ENCODE peak calls at places on chromosomes 11 and 22, in six cellular contexts. P is OCI-LY7, O is neural crest cell, X is neural progenitor cell, A is cardiac fibroblast, C is cardiac muscle cell. T is an unnamed sample.

GRCh38 chr22:43126506-43127165 is 16.1 kb downstream of the BIK start:
- DNase-seq in C (no peak), P (no peak), X (no peak), A (peak; percentile 85), O (no peak), T (no peak)

GRCh38 chr11:115618428-115618827 is 114.2 kb upstream of the CADM1 start:
- DNase-seq in O (no peak), C (no peak), X (no peak), A (no peak), P (no peak), T (no peak)

GRCh38 chr22:50048066-50048765 is 9.9 kb downstream of the TTLL8 start:
- DNase-seq in C (no peak), O (no peak), A (no peak), P (no peak), X (no peak), T (no peak)

GRCh38 chr22:31148516-31148915 is 8.2 kb upstream of the PLA2G3 start:
- DNase-seq in A (peak; percentile 71), C (no peak), X (no peak), P (no peak), O (no peak), T (no peak)

GRCh38 chr22:39940757-39941305 is 19.4 kb upstream of the TMA7B start:
- DNase-seq in O (no peak), X (no peak), P (peak; percentile 39), A (no peak), C (no peak), T (no peak)

GRCh38 chr22:39206491-39206890 is 38.3 kb downstream of the PDGFB start:
- DNase-seq in O (no peak), A (no peak), C (no peak), P (no peak), X (no peak), T (no peak)

GRCh38 chr11:32891657-32892354 is 805 bp upstream of the QSER1 start:
- DNase-seq in P (no peak), X (no peak), O (no peak), C (no peak), A (no peak), T (no peak)

GRCh38 chr11:73340164-73340563 is 32.1 kb downstream of the ARHGEF17 start:
- DNase-seq in X (no peak), C (no peak), P (no peak), O (no peak), A (no peak), T (no peak)

GRCh38 chr11:45817191-45817590 is 12.2 kb downstream of the SLC35C1 start:
- DNase-seq in A (no peak), C (no peak), P (peak; percentile 62), X (no peak), O (no peak), T (no peak)

GRCh38 chr11:121467965-121468364 is 15.2 kb upstream of the SORL1-AS1 start:
- DNase-seq in C (no peak), O (no peak), P (no peak), X (no peak), A (no peak), T (no peak)

GRCh38 chr11:70099578-70100282 is 21.6 kb downstream of the ANO1 start:
- DNase-seq in X (no peak), C (no peak), P (no peak), O (no peak), A (no peak), T (no peak)

GRCh38 chr22:19942886-19943664 is 1.5 kb upstream of the TXNRD2 start:
- DNase-seq in C (peak; percentile 29), P (peak; percentile 54), X (peak; percentile 40), O (no peak), A (peak; percentile 95), T (no peak)

GRCh38 chr11:76606102-76606793 is 64.3 kb downstream of the LRRC32 start:
- DNase-seq in C (no peak), A (no peak), O (no peak), P (no peak), X (no peak), T (no peak)

GRCh38 chr22:45125198-45125597 is 38.5 kb upstream of the NUP50 start:
- DNase-seq in O (no peak), X (peak; percentile 39), A (peak; percentile 50), P (no peak), C (no peak), T (no peak)

GRCh38 chr11:110713469-110713776 is 1.2 kb upstream of the ARHGAP20 start:
- DNase-seq in O (no peak), A (no peak), X (no peak), P (no peak), C (no peak), T (no peak)

GRCh38 chr11:4095509-4096230 is 1.1 kb downstream of the RRM1 start:
- DNase-seq in A (peak; percentile 87), X (no peak), C (no peak), P (peak; percentile 55), O (no peak), T (no peak)

GRCh38 chr11:3223932-3224729 is 5.5 kb upstream of the MRGPRG start:
- DNase-seq in P (no peak), O (no peak), X (peak; percentile 34), C (no peak), A (no peak), T (no peak)

GRCh38 chr11:131977854-131978253 is 607.4 kb downstream of the NTM start:
- DNase-seq in A (peak; percentile 78), P (no peak), O (no peak), X (no peak), C (no peak), T (no peak)

GRCh38 chr11:45089845-45090499 is 56.5 kb upstream of the PRDM11 start:
- DNase-seq in X (peak; percentile 63), A (peak; percentile 68), P (peak; percentile 37), C (no peak), O (no peak), T (no peak)

GRCh38 chr11:26688701-26689100 is 33.2 kb downstream of the SLC5A12 start:
- DNase-seq in A (peak; percentile 20), X (no peak), C (no peak), P (no peak), O (no peak), T (no peak)

GRCh38 chr11:32420937-32421532 is 14.3 kb downstream of the WT1 start:
- DNase-seq in A (peak; percentile 47), C (no peak), P (peak; percentile 4), O (no peak), X (no peak), T (no peak)

GRCh38 chr11:92838655-92839334 is 130.7 kb upstream of the MTNR1B start:
- DNase-seq in P (no peak), O (no peak), X (peak; percentile 56), A (no peak), C (peak; percentile 68), T (no peak)

GRCh38 chr11:35944503-35945136 is 758 bp downstream of the LDLRAD3 start:
- DNase-seq in C (peak; percentile 15), P (no peak), A (no peak), O (no peak), X (peak; percentile 33), T (no peak)

GRCh38 chr11:1086171-1087102 is 11.8 kb downstream of the MUC2 start:
- DNase-seq in A (no peak), X (no peak), O (no peak), P (no peak), C (no peak), T (no peak)

GRCh38 chr11:1087961-1088926 is 13.6 kb downstream of the MUC2 start:
- DNase-seq in P (no peak), A (no peak), X (no peak), O (no peak), C (no peak), T (no peak)

GRCh38 chr11:1088927-1089737 is 14.5 kb downstream of the MUC2 start:
- DNase-seq in P (no peak), X (no peak), C (no peak), O (no peak), A (no peak), T (no peak)

GRCh38 chr11:1085440-1086170 is 10.9 kb downstream of the MUC2 start:
- DNase-seq in A (no peak), X (no peak), C (no peak), P (no peak), O (no peak), T (no peak)

GRCh38 chr11:1087279-1087960 is 12.7 kb downstream of the MUC2 start:
- DNase-seq in O (no peak), C (no peak), P (no peak), X (no peak), A (no peak), T (no peak)
- TF ChIP-seq CTCF in O (no peak), C (no peak), P (no peak), X (no peak), A (no peak), T (no peak)

DNA sequence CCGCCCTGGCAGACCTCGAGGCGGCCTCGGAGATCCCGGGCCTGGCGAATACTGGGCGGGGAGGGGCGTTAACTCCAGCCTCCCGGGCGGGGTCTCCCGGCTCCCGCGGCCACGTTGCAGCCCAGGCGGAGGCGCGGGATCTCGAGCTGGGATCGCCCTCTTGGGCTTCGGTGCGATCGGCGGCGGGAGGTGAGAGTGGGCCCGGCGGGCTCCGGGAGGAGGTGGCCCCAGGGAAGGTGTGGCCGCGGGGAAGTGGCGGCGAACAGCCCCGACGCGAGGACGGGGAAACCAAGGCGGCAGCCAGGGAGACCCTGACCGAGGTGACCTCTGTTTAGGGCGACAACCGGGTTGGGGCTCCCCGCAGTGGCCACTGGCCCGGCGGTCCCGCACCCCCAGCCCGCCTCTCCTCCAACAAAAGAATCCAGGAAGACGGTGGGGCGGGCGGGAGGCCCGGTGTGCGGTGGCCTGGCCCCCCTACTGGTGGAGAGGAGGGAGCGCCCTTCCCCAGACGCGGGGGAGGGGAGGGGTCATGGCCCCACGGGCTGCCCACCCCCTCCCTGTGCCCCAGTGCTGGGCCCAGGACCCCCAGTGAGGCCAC is at the start of gene PHETA2:
- DNase-seq in C (peak; percentile 14), P (no peak), O (no peak), A (peak; percentile 53), X (peak; percentile 32), T (no peak)
- TF ChIP-seq CTCF in C (peak; percentile 42), P (peak; percentile 34), O (peak; percentile 57), A (peak; percentile 55), X (peak; percentile 18), T (no peak)

DNA sequence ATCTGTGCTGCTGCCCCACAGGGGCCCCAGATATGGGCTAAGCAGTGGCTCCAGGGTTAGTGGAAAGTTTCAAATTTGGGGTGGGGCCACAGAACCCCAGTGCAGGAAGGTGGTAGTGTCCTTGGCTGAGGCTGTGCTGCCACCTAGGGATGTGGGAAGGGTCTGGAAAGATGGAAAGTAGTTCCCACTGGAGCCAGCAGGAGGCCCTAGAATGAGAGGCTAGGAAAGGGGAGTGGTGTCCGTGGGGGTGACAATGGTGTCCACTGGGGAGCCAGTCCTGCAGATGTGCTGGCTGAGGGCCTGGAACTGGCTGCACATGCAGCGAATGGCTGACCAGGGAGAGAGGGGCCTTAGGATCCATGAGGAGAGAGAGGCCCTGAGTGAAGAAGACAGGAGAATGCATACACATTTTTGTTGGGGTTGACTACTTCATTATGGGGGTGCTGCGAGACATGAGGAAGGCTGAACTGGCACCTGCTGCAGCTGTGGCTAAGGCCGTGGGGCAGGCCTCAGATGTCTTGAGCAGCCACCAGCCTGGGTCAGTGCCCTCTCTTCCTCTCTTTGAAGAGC is 21.1 kb downstream of the RFPL3 start:
- DNase-seq in C (peak; percentile 45), O (peak; percentile 54), P (peak; percentile 10), X (peak; percentile 85), A (peak; percentile 41), T (no peak)
- TF ChIP-seq CTCF in C (peak; percentile 67), O (peak; percentile 65), P (peak; percentile 65), X (peak; percentile 97), A (peak; percentile 70), T (no peak)

DNA sequence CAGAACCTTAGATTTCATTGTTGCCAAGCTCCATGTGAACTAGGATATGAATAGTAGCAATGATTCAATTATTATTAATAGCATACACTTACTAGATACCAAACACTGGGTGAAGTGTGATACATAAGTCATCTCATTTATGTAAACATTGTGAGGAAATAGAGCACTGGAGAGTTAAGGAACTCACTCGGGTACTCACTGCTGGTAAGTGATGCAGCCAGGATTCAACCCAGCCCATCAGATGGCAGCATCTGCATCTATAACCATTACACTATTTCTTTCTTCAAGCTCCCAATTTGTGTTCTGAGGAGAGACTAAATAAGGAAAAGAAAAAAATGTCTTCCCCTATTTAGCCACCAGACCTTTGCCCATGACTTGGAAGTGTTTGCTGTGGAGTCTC is 10.2 kb upstream of the ALG8 start:
- DNase-seq in O (no peak), A (peak; percentile 88), X (no peak), C (no peak), P (no peak), T (no peak)
- TF ChIP-seq CTCF in O (no peak), A (peak; percentile 40), X (no peak), C (peak; percentile 46), P (peak; percentile 18), T (no peak)

T was measured in omental fat pad.